ENCODE peak calls at places on chromosomes 7 and 10, in four cellular contexts. X is CD8-positive, alpha-beta memory T cell; K is Kasumi-1; Y is C1 segment of cervical spinal cord. W is an unnamed sample.

GRCh38 chr10:131019696-131020095 is 291.8 kb downstream of the TCERG1L start:
- DNase-seq in X (no peak), K (no peak), Y (no peak), W (no peak)

GRCh38 chr10:120861200-120861599 is 10.0 kb downstream of the WDR11 start:
- DNase-seq in X (no peak), K (no peak), Y (no peak), W (no peak)

GRCh38 chr10:86944471-86944870 is 12.9 kb downstream of the MMRN2 start:
- DNase-seq in X (no peak), K (no peak), Y (no peak), W (no peak)

GRCh38 chr10:112282086-112282485 is 1.1 kb upstream of the TECTB start:
- DNase-seq in X (no peak), K (no peak), Y (no peak), W (no peak)

GRCh38 chr10:88616250-88616977 is 29.9 kb downstream of the LIPJ start:
- DNase-seq in X (no peak), K (no peak), Y (no peak), W (no peak)

GRCh38 chr10:3763035-3763456 is 22.0 kb downstream of the KLF6 start:
- DNase-seq in X (no peak), K (no peak), Y (no peak), W (no peak)

GRCh38 chr7:157771-158251 is 34.6 kb upstream of the FAM20C start:
- DNase-seq in X (no peak), K (no peak), Y (no peak), W (no peak)

GRCh38 chr7:5554287-5554785 is 130.7 kb upstream of the TNRC18 start:
- DNase-seq in X (no peak), K (no peak), Y (no peak), W (no peak)

GRCh38 chr7:264541-265191 is 25.3 kb upstream of the FOXL3 start:
- DNase-seq in X (no peak), K (no peak), Y (no peak), W (no peak)

GRCh38 chr7:41870017-41870416 is 167.1 kb upstream of the INHBA start:
- DNase-seq in X (no peak), K (no peak), Y (no peak), W (no peak)

GRCh38 chr7:30471205-30471604 is 7.4 kb downstream of the NOD1 start:
- DNase-seq in X (no peak), K (no peak), Y (no peak), W (no peak)

GRCh38 chr10:124151466-124152095 is 58.2 kb upstream of the CHST15 start:
- DNase-seq in X (no peak), K (no peak), Y (no peak), W (no peak)

GRCh38 chr7:94529516-94529915 is 19.9 kb downstream of the CASD1 start:
- DNase-seq in X (no peak), K (no peak), Y (no peak), W (no peak)

GRCh38 chr7:135508853-135509588 is 881 bp downstream of the CNOT4 start:
- DNase-seq in X (peak; percentile 30), K (peak; percentile 74), Y (peak; percentile 43), W (peak; percentile 28)

GRCh38 chr10:124663228-124663627 is 81.0 kb downstream of the FAM53B start:
- DNase-seq in X (no peak), K (no peak), Y (no peak), W (no peak)

GRCh38 chr7:24826662-24827020 is 69.4 kb upstream of the GSDME start:
- DNase-seq in X (peak; percentile 26), K (no peak), Y (no peak), W (no peak)

GRCh38 chr7:78018541-78019456 is 220.2 kb downstream of the PHTF2 start:
- DNase-seq in X (no peak), K (peak; percentile 4), Y (peak; percentile 23), W (peak; percentile 6)

GRCh38 chr7:1679326-1679965 is 9.4 kb downstream of the ELFN1 start:
- DNase-seq in X (no peak), K (no peak), Y (no peak), W (no peak)

GRCh38 chr7:141295367-141295895 is 221.6 kb downstream of the TMEM178B start:
- DNase-seq in X (no peak), K (no peak), Y (no peak), W (no peak)

GRCh38 chr10:10330481-10330880 is 687.2 kb upstream of the CELF2 start:
- DNase-seq in X (no peak), K (no peak), Y (no peak), W (no peak)

GRCh38 chr7:103010220-103010607 is 64.4 kb downstream of the FBXL13 start:
- DNase-seq in X (no peak), K (no peak), Y (no peak), W (no peak)

GRCh38 chr10:28676297-28676967 is 889 bp upstream of the BAMBI start:
- DNase-seq in X (no peak), K (peak; percentile 58), Y (no peak), W (no peak)

GRCh38 chr10:77592510-77592909 is 45.1 kb downstream of the KCNMA1 start:
- DNase-seq in X (no peak), K (no peak), Y (no peak), W (no peak)

GRCh38 chr10:75018233-75018632 is 93.2 kb upstream of the SAMD8 start:
- DNase-seq in X (no peak), K (no peak), Y (peak; percentile 23), W (no peak)

GRCh38 chr7:90629306-90629918 is 33.3 kb downstream of the CDK14 start:
- DNase-seq in X (no peak), K (peak; percentile 80), Y (peak; percentile 5), W (no peak)

GRCh38 chr10:119651514-119652327 is 541 bp downstream of the BAG3 start:
- DNase-seq in X (no peak), K (no peak), Y (no peak), W (peak; percentile 32)

GRCh38 chr10:93465806-93466675 is 16.1 kb downstream of the MYOF start:
- DNase-seq in X (no peak), K (no peak), Y (no peak), W (no peak)

GRCh38 chr10:73586583-73586984 is 4.6 kb downstream of the USP54 start:
- DNase-seq in X (no peak), K (peak; percentile 53), Y (no peak), W (no peak)

GRCh38 chr10:33041783-33042437 is 83.9 kb upstream of the ITGB1 start:
- DNase-seq in X (no peak), K (no peak), Y (no peak), W (no peak)

GRCh38 chr7:22231806-22232205 is 125.1 kb downstream of the RAPGEF5 start:
- DNase-seq in X (no peak), K (no peak), Y (no peak), W (no peak)

GRCh38 chr7:27095897-27096755 is at the start of gene HOXA1:
- DNase-seq in X (peak; percentile 77), K (peak; percentile 95), Y (no peak), W (peak; percentile 64)

GRCh38 chr10:97121084-97121483 is 64.7 kb downstream of the SLIT1 start:
- DNase-seq in X (no peak), K (no peak), Y (no peak), W (no peak)

GRCh38 chr7:55127622-55128081 is 108.8 kb downstream of the EGFR start:
- DNase-seq in X (no peak), K (no peak), Y (no peak), W (no peak)

GRCh38 chr10:49632406-49633317 is 18.8 kb downstream of the CHAT start:
- DNase-seq in X (no peak), K (no peak), Y (no peak), W (no peak)

GRCh38 chr7:141463986-141464385 is 87.2 kb upstream of the AGK start:
- DNase-seq in X (no peak), K (no peak), Y (no peak), W (no peak)

GRCh38 chr10:71334228-71334791 is 15.3 kb downstream of the SLC29A3 start:
- DNase-seq in X (no peak), K (no peak), Y (no peak), W (no peak)

GRCh38 chr7:140679186-140679585 is 6.4 kb downstream of the ADCK2 start:
- DNase-seq in X (no peak), K (no peak), Y (no peak), W (no peak)

GRCh38 chr7:79778786-79779382 is 325.4 kb upstream of the MAGI2 start:
- DNase-seq in X (no peak), K (peak; percentile 85), Y (no peak), W (no peak)

GRCh38 chr7:40969641-40970040 is 733.2 kb downstream of the INHBA start:
- DNase-seq in X (no peak), K (no peak), Y (no peak), W (no peak)

W was measured in activated CD4-positive, alpha-beta T cell treated with anti-CD3 and anti-CD28 coated beads, Interleukin-2, amount 50 U/mL, for 48 hours.